ENCODE peak calls at places on chromosome 13, in four cellular contexts. One of them, this sample, is unnamed.

GRCh38 chr13:38398810-38399493 is 49.3 kb downstream of the UFM1 start:
- DNase-seq in T-cell: no peak
- DNase-seq in NCI-H1436 treated with DMSO at 0.1 percent for 48 hours: no peak
- DNase-seq in stimulated activated CD8-positive, alpha-beta memory T cell treated with anti-CD3 and anti-CD28 coated beads, Interleukin-7, amount 100 ng/mL, for 48 hours: no peak
- DNase-seq in this sample: no peak

GRCh38 chr13:47934371-47934770 is 66.7 kb downstream of the SUCLA2 start:
- DNase-seq in stimulated activated CD8-positive, alpha-beta memory T cell treated with anti-CD3 and anti-CD28 coated beads, Interleukin-7, amount 100 ng/mL, for 48 hours: no peak
- DNase-seq in T-cell: no peak
- DNase-seq in NCI-H1436 treated with DMSO at 0.1 percent for 48 hours: no peak
- DNase-seq in this sample: no peak

GRCh38 chr13:76764429-76764828 is 121.8 kb downstream of the KCTD12 start:
- DNase-seq in T-cell: no peak
- DNase-seq in NCI-H1436 treated with DMSO at 0.1 percent for 48 hours: no peak
- DNase-seq in stimulated activated CD8-positive, alpha-beta memory T cell treated with anti-CD3 and anti-CD28 coated beads, Interleukin-7, amount 100 ng/mL, for 48 hours: no peak
- DNase-seq in this sample: no peak

GRCh38 chr13:100512422-100512821 is 76.2 kb downstream of the GGACT start:
- DNase-seq in T-cell: no peak
- DNase-seq in stimulated activated CD8-positive, alpha-beta memory T cell treated with anti-CD3 and anti-CD28 coated beads, Interleukin-7, amount 100 ng/mL, for 48 hours: no peak
- DNase-seq in NCI-H1436 treated with DMSO at 0.1 percent for 48 hours: no peak
- DNase-seq in this sample: no peak

GRCh38 chr13:40026741-40027140 is 371.3 kb downstream of the COG6 start:
- DNase-seq in NCI-H1436 treated with DMSO at 0.1 percent for 48 hours: no peak
- DNase-seq in stimulated activated CD8-positive, alpha-beta memory T cell treated with anti-CD3 and anti-CD28 coated beads, Interleukin-7, amount 100 ng/mL, for 48 hours: peak; percentile 53
- DNase-seq in T-cell: no peak
- DNase-seq in this sample: no peak

GRCh38 chr13:75803175-75803611 is 167.1 kb downstream of the LMO7 start:
- DNase-seq in T-cell: peak; percentile 25
- DNase-seq in stimulated activated CD8-positive, alpha-beta memory T cell treated with anti-CD3 and anti-CD28 coated beads, Interleukin-7, amount 100 ng/mL, for 48 hours: no peak
- DNase-seq in NCI-H1436 treated with DMSO at 0.1 percent for 48 hours: no peak
- DNase-seq in this sample: no peak

GRCh38 chr13:41458187-41458938 is 1.0 kb downstream of the RGCC start:
- DNase-seq in NCI-H1436 treated with DMSO at 0.1 percent for 48 hours: no peak
- DNase-seq in stimulated activated CD8-positive, alpha-beta memory T cell treated with anti-CD3 and anti-CD28 coated beads, Interleukin-7, amount 100 ng/mL, for 48 hours: peak; percentile 61
- DNase-seq in T-cell: peak; percentile 50
- DNase-seq in this sample: no peak

GRCh38 chr13:40164137-40164536 is 502.3 kb downstream of the FOXO1 start:
- DNase-seq in NCI-H1436 treated with DMSO at 0.1 percent for 48 hours: no peak
- DNase-seq in stimulated activated CD8-positive, alpha-beta memory T cell treated with anti-CD3 and anti-CD28 coated beads, Interleukin-7, amount 100 ng/mL, for 48 hours: no peak
- DNase-seq in T-cell: no peak
- DNase-seq in this sample: peak; percentile 85

GRCh38 chr13:53200498-53201453 is 172.2 kb downstream of the OLFM4 start:
- DNase-seq in NCI-H1436 treated with DMSO at 0.1 percent for 48 hours: no peak
- DNase-seq in stimulated activated CD8-positive, alpha-beta memory T cell treated with anti-CD3 and anti-CD28 coated beads, Interleukin-7, amount 100 ng/mL, for 48 hours: peak; percentile 9
- DNase-seq in T-cell: no peak
- DNase-seq in this sample: no peak

GRCh38 chr13:106100261-106100919 is 435.1 kb downstream of the EFNB2 start:
- DNase-seq in T-cell: no peak
- DNase-seq in NCI-H1436 treated with DMSO at 0.1 percent for 48 hours: no peak
- DNase-seq in stimulated activated CD8-positive, alpha-beta memory T cell treated with anti-CD3 and anti-CD28 coated beads, Interleukin-7, amount 100 ng/mL, for 48 hours: no peak
- DNase-seq in this sample: no peak

GRCh38 chr13:112567161-112567862 is 20.6 kb downstream of the TUBGCP3 start:
- DNase-seq in stimulated activated CD8-positive, alpha-beta memory T cell treated with anti-CD3 and anti-CD28 coated beads, Interleukin-7, amount 100 ng/mL, for 48 hours: no peak
- DNase-seq in NCI-H1436 treated with DMSO at 0.1 percent for 48 hours: no peak
- DNase-seq in T-cell: no peak
- DNase-seq in this sample: no peak

GRCh38 chr13:21901772-21902708 is 231.2 kb downstream of the FGF9 start:
- DNase-seq in T-cell: no peak
- DNase-seq in NCI-H1436 treated with DMSO at 0.1 percent for 48 hours: no peak
- DNase-seq in stimulated activated CD8-positive, alpha-beta memory T cell treated with anti-CD3 and anti-CD28 coated beads, Interleukin-7, amount 100 ng/mL, for 48 hours: no peak
- DNase-seq in this sample: no peak

GRCh38 chr13:41654800-41655199 is 197.4 kb downstream of the RGCC start:
- DNase-seq in stimulated activated CD8-positive, alpha-beta memory T cell treated with anti-CD3 and anti-CD28 coated beads, Interleukin-7, amount 100 ng/mL, for 48 hours: no peak
- DNase-seq in NCI-H1436 treated with DMSO at 0.1 percent for 48 hours: no peak
- DNase-seq in T-cell: no peak
- DNase-seq in this sample: no peak

GRCh38 chr13:75761373-75761772 is 125.2 kb downstream of the LMO7 start:
- DNase-seq in stimulated activated CD8-positive, alpha-beta memory T cell treated with anti-CD3 and anti-CD28 coated beads, Interleukin-7, amount 100 ng/mL, for 48 hours: no peak
- DNase-seq in NCI-H1436 treated with DMSO at 0.1 percent for 48 hours: no peak
- DNase-seq in T-cell: no peak
- DNase-seq in this sample: no peak

GRCh38 chr13:33649212-33649917 is 168.6 kb upstream of the RFC3 start:
- DNase-seq in NCI-H1436 treated with DMSO at 0.1 percent for 48 hours: no peak
- DNase-seq in stimulated activated CD8-positive, alpha-beta memory T cell treated with anti-CD3 and anti-CD28 coated beads, Interleukin-7, amount 100 ng/mL, for 48 hours: no peak
- DNase-seq in T-cell: no peak
- DNase-seq in this sample: no peak

GRCh38 chr13:102325321-102325720 is 76.5 kb downstream of the FGF14 start:
- DNase-seq in T-cell: no peak
- DNase-seq in stimulated activated CD8-positive, alpha-beta memory T cell treated with anti-CD3 and anti-CD28 coated beads, Interleukin-7, amount 100 ng/mL, for 48 hours: no peak
- DNase-seq in NCI-H1436 treated with DMSO at 0.1 percent for 48 hours: no peak
- DNase-seq in this sample: no peak

GRCh38 chr13:91879360-91879759 is 480.9 kb downstream of the GPC5 start:
- DNase-seq in NCI-H1436 treated with DMSO at 0.1 percent for 48 hours: no peak
- DNase-seq in stimulated activated CD8-positive, alpha-beta memory T cell treated with anti-CD3 and anti-CD28 coated beads, Interleukin-7, amount 100 ng/mL, for 48 hours: no peak
- DNase-seq in T-cell: no peak
- DNase-seq in this sample: no peak

GRCh38 chr13:30520571-30520970 is 54.8 kb upstream of the HMGB1 start:
- DNase-seq in T-cell: no peak
- DNase-seq in stimulated activated CD8-positive, alpha-beta memory T cell treated with anti-CD3 and anti-CD28 coated beads, Interleukin-7, amount 100 ng/mL, for 48 hours: no peak
- DNase-seq in NCI-H1436 treated with DMSO at 0.1 percent for 48 hours: no peak
- DNase-seq in this sample: peak; percentile 32

GRCh38 chr13:75161804-75162203 is 320.2 kb downstream of the TBC1D4 start:
- DNase-seq in NCI-H1436 treated with DMSO at 0.1 percent for 48 hours: no peak
- DNase-seq in stimulated activated CD8-positive, alpha-beta memory T cell treated with anti-CD3 and anti-CD28 coated beads, Interleukin-7, amount 100 ng/mL, for 48 hours: no peak
- DNase-seq in T-cell: no peak
- DNase-seq in this sample: no peak